ENCODE peak calls at places on chromosomes 5 and 9, in ten cellular contexts. W, G, H, C, V, A, E, U, N and D are unnamed samples.

GRCh38 chr9:34633851-34634550 is 3.6 kb downstream of the SIGMAR1 start:
- DNase-seq in W (peak; percentile 74), G (peak; percentile 71), H (peak; percentile 30), C (no peak), V (no peak), A (peak; percentile 81), E (peak; percentile 71), U (peak; percentile 55), N (peak; percentile 82), D (peak; percentile 96)

GRCh38 chr9:134283111-134283515 is 43.1 kb upstream of the RXRA start:
- DNase-seq in W (no peak), G (no peak), H (no peak), C (no peak), V (no peak), A (no peak), E (peak; percentile 97), U (peak; percentile 56), N (no peak), D (peak; percentile 92)

GRCh38 chr9:33125871-33126822 is 41.0 kb downstream of the B4GALT1 start:
- DNase-seq in W (no peak), G (no peak), H (no peak), C (no peak), V (no peak), A (no peak), E (no peak), U (no peak), N (peak; percentile 59), D (peak; percentile 87)

GRCh38 chr9:136410500-136411287 is at the start of the genes ENTR1 and PMPCA:
- DNase-seq in W (peak; percentile 94), G (peak; percentile 99), H (peak; percentile 79), C (peak; percentile 80), V (peak; percentile 60), A (peak; percentile 98), E (peak; percentile 90), U (peak; percentile 83), N (peak; percentile 88), D (peak; percentile 100)

GRCh38 chr5:161676109-161676508 is 9.4 kb upstream of the GABRA6 start:
- DNase-seq in W (no peak), G (no peak), H (no peak), C (no peak), V (no peak), A (no peak), E (peak; percentile 54), U (no peak), N (peak; percentile 16), D (no peak)

GRCh38 chr9:91359734-91360470 is 1.8 kb downstream of the AUH start:
- DNase-seq in W (no peak), G (no peak), H (no peak), C (no peak), V (no peak), A (peak; percentile 40), E (peak; percentile 14), U (no peak), N (no peak), D (no peak)

GRCh38 chr9:114798793-114799427 is 6.9 kb downstream of the TNFSF15 start:
- DNase-seq in W (no peak), G (no peak), H (no peak), C (no peak), V (no peak), A (no peak), E (peak; percentile 52), U (no peak), N (no peak), D (no peak)

GRCh38 chr9:70932097-70932496 is 189.3 kb downstream of the TRPM3 start:
- DNase-seq in W (no peak), G (no peak), H (no peak), C (no peak), V (no peak), A (no peak), E (no peak), U (no peak), N (no peak), D (no peak)

GRCh38 chr5:151448038-151448985 is 909 bp downstream of the SLC36A1 start:
- DNase-seq in W (peak; percentile 22), G (no peak), H (peak; percentile 58), C (no peak), V (no peak), A (peak; percentile 21), E (peak; percentile 57), U (no peak), N (peak; percentile 32), D (no peak)